ENCODE peak calls at places on chromosomes 12 and 14, in nine cellular contexts. One of them, this sample, is unnamed.

GRCh38 chr12:56299308-56299852 is 750 bp downstream of the CS start:
- DNase-seq in lower lobe of right lung: no peak
- DNase-seq in IMR-90: peak; percentile 17
- DNase-seq in GM20000: no peak
- DNase-seq in AG10803: no peak
- DNase-seq in bronchial epithelial cell: peak; percentile 39
- DNase-seq in fibroblast of mammary gland: peak; percentile 23
- DNase-seq in right atrium auricular region: peak; percentile 59
- DNase-seq in WTC11: no peak
- DNase-seq in this sample: no peak

GRCh38 chr12:62426095-62426488 is 40.5 kb upstream of the MON2 start:
- DNase-seq in GM20000: no peak
- DNase-seq in lower lobe of right lung: no peak
- DNase-seq in right atrium auricular region: no peak
- DNase-seq in IMR-90: peak; percentile 4
- DNase-seq in fibroblast of mammary gland: peak; percentile 69
- DNase-seq in AG10803: peak; percentile 20
- DNase-seq in bronchial epithelial cell: no peak
- DNase-seq in WTC11: no peak
- DNase-seq in this sample: no peak

GRCh38 chr12:113397497-113398197 is 6.0 kb downstream of the SDS start:
- DNase-seq in bronchial epithelial cell: no peak
- DNase-seq in AG10803: no peak
- DNase-seq in GM20000: no peak
- DNase-seq in lower lobe of right lung: no peak
- DNase-seq in right atrium auricular region: no peak
- DNase-seq in WTC11: no peak
- DNase-seq in fibroblast of mammary gland: no peak
- DNase-seq in IMR-90: no peak
- DNase-seq in this sample: no peak

GRCh38 chr12:32893008-32893407 is 3.6 kb downstream of the PKP2 start:
- DNase-seq in AG10803: no peak
- DNase-seq in IMR-90: no peak
- DNase-seq in lower lobe of right lung: no peak
- DNase-seq in bronchial epithelial cell: no peak
- DNase-seq in GM20000: no peak
- DNase-seq in WTC11: no peak
- DNase-seq in fibroblast of mammary gland: no peak
- DNase-seq in right atrium auricular region: no peak
- DNase-seq in this sample: no peak

GRCh38 chr12:5166976-5167375 is 123.3 kb downstream of the KCNA5 start:
- DNase-seq in AG10803: peak; percentile 100
- DNase-seq in lower lobe of right lung: no peak
- DNase-seq in IMR-90: peak; percentile 98
- DNase-seq in right atrium auricular region: no peak
- DNase-seq in WTC11: no peak
- DNase-seq in GM20000: no peak
- DNase-seq in bronchial epithelial cell: peak; percentile 75
- DNase-seq in fibroblast of mammary gland: peak; percentile 62
- DNase-seq in this sample: no peak

GRCh38 chr14:99737451-99737951 is 53.4 kb downstream of the CYP46A1 start:
- DNase-seq in right atrium auricular region: peak; percentile 76
- DNase-seq in IMR-90: no peak
- DNase-seq in lower lobe of right lung: peak; percentile 81
- DNase-seq in bronchial epithelial cell: peak; percentile 30
- DNase-seq in GM20000: no peak
- DNase-seq in AG10803: peak; percentile 11
- DNase-seq in fibroblast of mammary gland: no peak
- DNase-seq in WTC11: no peak
- DNase-seq in this sample: no peak

GRCh38 chr14:104239866-104240301 is 101.5 kb downstream of the KIF26A start:
- DNase-seq in AG10803: no peak
- DNase-seq in right atrium auricular region: no peak
- DNase-seq in bronchial epithelial cell: no peak
- DNase-seq in lower lobe of right lung: peak; percentile 32
- DNase-seq in fibroblast of mammary gland: no peak
- DNase-seq in IMR-90: no peak
- DNase-seq in GM20000: no peak
- DNase-seq in WTC11: no peak
- DNase-seq in this sample: no peak

GRCh38 chr12:29763301-29763683 is 20.4 kb downstream of the TMTC1 start:
- DNase-seq in GM20000: no peak
- DNase-seq in AG10803: no peak
- DNase-seq in fibroblast of mammary gland: no peak
- DNase-seq in WTC11: no peak
- DNase-seq in right atrium auricular region: no peak
- DNase-seq in IMR-90: no peak
- DNase-seq in bronchial epithelial cell: no peak
- DNase-seq in lower lobe of right lung: no peak
- DNase-seq in this sample: no peak

GRCh38 chr12:114479831-114480230 is 73.9 kb upstream of the TBX5 start:
- DNase-seq in IMR-90: no peak
- DNase-seq in right atrium auricular region: no peak
- DNase-seq in GM20000: no peak
- DNase-seq in fibroblast of mammary gland: no peak
- DNase-seq in bronchial epithelial cell: peak; percentile 2
- DNase-seq in lower lobe of right lung: no peak
- DNase-seq in WTC11: peak; percentile 49
- DNase-seq in AG10803: no peak
- DNase-seq in this sample: no peak

GRCh38 chr12:114473717-114474116 is 67.8 kb upstream of the TBX5 start:
- DNase-seq in lower lobe of right lung: no peak
- DNase-seq in WTC11: no peak
- DNase-seq in bronchial epithelial cell: no peak
- DNase-seq in AG10803: no peak
- DNase-seq in right atrium auricular region: no peak
- DNase-seq in IMR-90: no peak
- DNase-seq in GM20000: no peak
- DNase-seq in fibroblast of mammary gland: no peak
- DNase-seq in this sample: no peak

GRCh38 chr12:114480309-114481199 is 74.6 kb upstream of the TBX5 start:
- DNase-seq in IMR-90: peak; percentile 56
- DNase-seq in WTC11: peak; percentile 14
- DNase-seq in GM20000: no peak
- DNase-seq in right atrium auricular region: no peak
- DNase-seq in fibroblast of mammary gland: peak; percentile 45
- DNase-seq in bronchial epithelial cell: no peak
- DNase-seq in AG10803: peak; percentile 41
- DNase-seq in lower lobe of right lung: no peak
- DNase-seq in this sample: no peak

GRCh38 chr12:114478891-114479290 is 72.9 kb upstream of the TBX5 start:
- DNase-seq in lower lobe of right lung: no peak
- DNase-seq in WTC11: no peak
- DNase-seq in AG10803: no peak
- DNase-seq in right atrium auricular region: no peak
- DNase-seq in GM20000: no peak
- DNase-seq in bronchial epithelial cell: no peak
- DNase-seq in IMR-90: no peak
- DNase-seq in fibroblast of mammary gland: no peak
- DNase-seq in this sample: no peak

DNA sequence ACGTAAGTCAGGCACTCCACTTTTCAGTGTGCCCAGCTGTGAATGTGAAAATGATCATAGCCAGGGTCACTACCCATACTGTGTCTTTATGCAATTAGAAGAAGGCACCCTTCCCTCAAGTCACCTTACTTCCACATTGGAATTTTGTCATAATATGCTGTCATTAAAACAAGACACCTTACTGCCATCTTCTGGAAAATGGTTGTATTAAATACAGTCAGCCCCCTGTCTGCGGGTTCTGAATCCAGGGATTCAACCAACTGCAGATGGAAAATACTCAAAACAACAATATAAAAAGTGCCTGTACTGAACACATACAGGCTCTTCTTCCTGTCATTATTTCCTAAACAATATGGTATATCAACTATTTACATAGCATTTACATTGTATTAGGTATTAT is 70.2 kb upstream of the TBX5 start:
- DNase-seq in WTC11: no peak
- DNase-seq in GM20000: no peak
- DNase-seq in AG10803: peak; percentile 60
- DNase-seq in right atrium auricular region: no peak
- DNase-seq in IMR-90: peak; percentile 66
- DNase-seq in bronchial epithelial cell: peak; percentile 12
- DNase-seq in fibroblast of mammary gland: peak; percentile 62
- DNase-seq in lower lobe of right lung: no peak
- DNase-seq in this sample: no peak
- TF ChIP-seq CTCF in WTC11: no peak
- TF ChIP-seq CTCF in GM20000: no peak
- TF ChIP-seq CTCF in AG10803: peak; percentile 67
- TF ChIP-seq CTCF in right atrium auricular region: peak; percentile 74
- TF ChIP-seq CTCF in IMR-90: peak; percentile 71
- TF ChIP-seq CTCF in bronchial epithelial cell: no peak
- TF ChIP-seq CTCF in fibroblast of mammary gland: peak; percentile 68
- TF ChIP-seq CTCF in lower lobe of right lung: peak; percentile 35
- TF ChIP-seq CTCF in this sample: no peak

GRCh38 chr12:58819345-58819744 is 101.0 kb downstream of the LRIG3 start:
- DNase-seq in AG10803: no peak
- DNase-seq in WTC11: peak; percentile 63
- DNase-seq in fibroblast of mammary gland: no peak
- DNase-seq in IMR-90: no peak
- DNase-seq in right atrium auricular region: no peak
- DNase-seq in GM20000: no peak
- DNase-seq in bronchial epithelial cell: no peak
- DNase-seq in lower lobe of right lung: no peak
- DNase-seq in this sample: no peak
- TF ChIP-seq CTCF in AG10803: no peak
- TF ChIP-seq CTCF in WTC11: no peak
- TF ChIP-seq CTCF in fibroblast of mammary gland: no peak
- TF ChIP-seq CTCF in IMR-90: no peak
- TF ChIP-seq CTCF in right atrium auricular region: no peak
- TF ChIP-seq CTCF in GM20000: no peak
- TF ChIP-seq CTCF in bronchial epithelial cell: no peak
- TF ChIP-seq CTCF in lower lobe of right lung: no peak
- TF ChIP-seq CTCF in this sample: no peak

DNA sequence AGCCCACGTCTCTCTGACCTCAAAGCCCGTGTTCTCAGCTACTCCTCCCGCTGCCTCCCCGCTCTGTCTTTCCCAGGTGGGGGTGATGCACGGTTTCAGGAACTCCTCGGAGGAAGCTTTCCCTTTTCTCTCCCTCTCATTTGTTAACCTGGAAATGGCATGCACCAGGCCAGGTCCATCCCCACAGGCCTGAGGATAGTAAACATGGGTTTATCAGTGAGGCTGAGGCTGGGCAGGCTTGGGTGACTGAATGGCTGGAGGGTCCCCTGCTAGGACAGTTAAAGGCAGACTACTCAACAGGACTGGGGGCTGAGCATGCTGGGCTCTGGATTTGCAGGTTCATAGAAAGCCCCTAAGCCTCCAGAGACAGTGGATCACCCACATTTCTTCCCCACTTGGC is 7.6 kb downstream of the WSCD2 start:
- DNase-seq in right atrium auricular region: no peak
- DNase-seq in IMR-90: no peak
- DNase-seq in GM20000: no peak
- DNase-seq in lower lobe of right lung: no peak
- DNase-seq in AG10803: no peak
- DNase-seq in fibroblast of mammary gland: no peak
- DNase-seq in bronchial epithelial cell: no peak
- DNase-seq in WTC11: no peak
- DNase-seq in this sample: no peak
- TF ChIP-seq CTCF in right atrium auricular region: no peak
- TF ChIP-seq CTCF in IMR-90: no peak
- TF ChIP-seq CTCF in GM20000: no peak
- TF ChIP-seq CTCF in lower lobe of right lung: no peak
- TF ChIP-seq CTCF in AG10803: no peak
- TF ChIP-seq CTCF in fibroblast of mammary gland: no peak
- TF ChIP-seq CTCF in bronchial epithelial cell: no peak
- TF ChIP-seq CTCF in WTC11: no peak
- TF ChIP-seq CTCF in this sample: no peak

DNA sequence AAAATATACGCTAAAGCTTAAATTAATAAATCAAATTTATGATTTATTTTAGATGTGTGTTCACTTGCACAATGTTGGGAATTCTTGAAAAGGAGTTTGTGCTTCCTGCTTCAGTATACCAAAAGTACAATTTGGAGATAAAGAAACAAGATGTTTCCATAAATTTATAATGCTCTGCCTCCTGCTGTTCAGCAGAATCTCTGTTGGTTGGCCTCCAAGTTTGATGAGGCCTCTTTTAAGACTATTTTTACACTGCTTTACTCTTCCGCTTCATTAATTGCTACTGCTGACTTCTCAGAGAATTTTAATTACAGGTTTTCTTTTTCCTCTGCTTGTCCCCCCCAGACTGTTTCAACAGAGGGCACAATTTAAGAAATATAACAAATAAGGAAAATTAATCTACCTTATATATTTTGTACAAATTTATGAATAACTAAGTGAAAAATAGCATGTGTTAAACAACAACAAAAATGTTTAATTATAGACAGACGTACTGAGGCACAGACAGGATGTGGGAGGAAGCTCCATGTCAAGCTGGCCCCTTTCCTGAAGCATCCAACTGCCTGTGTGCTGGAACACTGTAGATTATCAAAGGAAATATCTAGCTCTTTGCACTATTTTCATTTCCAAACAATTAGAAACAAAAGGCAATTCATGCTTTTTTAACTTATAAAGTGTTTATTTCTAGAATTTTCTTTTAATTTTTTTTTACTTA is 83.9 kb downstream of the PIK3C2G start:
- DNase-seq in fibroblast of mammary gland: peak; percentile 10
- DNase-seq in WTC11: no peak
- DNase-seq in right atrium auricular region: no peak
- DNase-seq in bronchial epithelial cell: no peak
- DNase-seq in lower lobe of right lung: no peak
- DNase-seq in GM20000: no peak
- DNase-seq in IMR-90: no peak
- DNase-seq in AG10803: peak; percentile 30
- DNase-seq in this sample: no peak
- TF ChIP-seq CTCF in fibroblast of mammary gland: no peak
- TF ChIP-seq CTCF in WTC11: no peak
- TF ChIP-seq CTCF in right atrium auricular region: no peak
- TF ChIP-seq CTCF in bronchial epithelial cell: no peak
- TF ChIP-seq CTCF in lower lobe of right lung: no peak
- TF ChIP-seq CTCF in GM20000: no peak
- TF ChIP-seq CTCF in IMR-90: no peak
- TF ChIP-seq CTCF in AG10803: no peak
- TF ChIP-seq CTCF in this sample: no peak

This sample was measured in GM10248.